ENCODE peak calls at places on chromosomes 11 and 22, in ten cellular contexts. One of them, this sample, is unnamed. For H3K4me1, the result is how much of the 10 kb centered on the place peaks cover.

GRCh38 chr22:21628386-21629261 is 1.2 kb downstream of the YDJC start:
- DNase-seq in ovary: peak
- DNase-seq in body of pancreas: peak
- DNase-seq in A549: no peak
- DNase-seq in Karpas-422: no peak
- DNase-seq in lower lobe of right lung: no peak
- DNase-seq in testis: no peak
- DNase-seq in CD8-positive, alpha-beta T cell: no peak
- DNase-seq in left ventricle myocardium inferior: no peak
- DNase-seq in cardiac muscle cell: no peak
- DNase-seq in this sample: no peak

GRCh38 chr11:113683481-113684046 is 22.5 kb downstream of the TMPRSS5 start:
- DNase-seq in left ventricle myocardium inferior: no peak
- DNase-seq in lower lobe of right lung: no peak
- DNase-seq in ovary: no peak
- DNase-seq in CD8-positive, alpha-beta T cell: no peak
- DNase-seq in A549: no peak
- DNase-seq in cardiac muscle cell: no peak
- DNase-seq in Karpas-422: no peak
- DNase-seq in body of pancreas: no peak
- DNase-seq in testis: no peak
- DNase-seq in this sample: no peak

GRCh38 chr11:110123003-110123402 is 29.8 kb downstream of the ZC3H12C start:
- DNase-seq in lower lobe of right lung: no peak
- DNase-seq in ovary: no peak
- DNase-seq in testis: no peak
- DNase-seq in left ventricle myocardium inferior: no peak
- DNase-seq in A549: no peak
- DNase-seq in cardiac muscle cell: no peak
- DNase-seq in CD8-positive, alpha-beta T cell: no peak
- DNase-seq in Karpas-422: no peak
- DNase-seq in body of pancreas: no peak
- DNase-seq in this sample: no peak

GRCh38 chr11:108786281-108786990 is 121.6 kb downstream of the DDX10 start:
- DNase-seq in Karpas-422: no peak
- DNase-seq in testis: no peak
- DNase-seq in left ventricle myocardium inferior: no peak
- DNase-seq in A549: no peak
- DNase-seq in CD8-positive, alpha-beta T cell: no peak
- DNase-seq in ovary: no peak
- DNase-seq in lower lobe of right lung: no peak
- DNase-seq in cardiac muscle cell: no peak
- DNase-seq in body of pancreas: no peak
- DNase-seq in this sample: no peak

GRCh38 chr22:20211997-20212753 is 55.9 kb downstream of the RTN4R start:
- DNase-seq in cardiac muscle cell: no peak
- DNase-seq in CD8-positive, alpha-beta T cell: no peak
- DNase-seq in left ventricle myocardium inferior: peak
- DNase-seq in A549: no peak
- DNase-seq in body of pancreas: peak
- DNase-seq in testis: no peak
- DNase-seq in ovary: peak
- DNase-seq in Karpas-422: no peak
- DNase-seq in lower lobe of right lung: peak
- DNase-seq in this sample: no peak

GRCh38 chr11:32531528-32531927 is 52.1 kb upstream of the EIF3M start:
- DNase-seq in cardiac muscle cell: no peak
- DNase-seq in ovary: no peak
- DNase-seq in A549: no peak
- DNase-seq in Karpas-422: no peak
- DNase-seq in lower lobe of right lung: no peak
- DNase-seq in left ventricle myocardium inferior: no peak
- DNase-seq in testis: no peak
- DNase-seq in body of pancreas: no peak
- DNase-seq in CD8-positive, alpha-beta T cell: no peak
- DNase-seq in this sample: no peak

GRCh38 chr11:77602385-77603105 is 12.8 kb downstream of the AQP11 start:
- DNase-seq in lower lobe of right lung: no peak
- DNase-seq in body of pancreas: no peak
- DNase-seq in A549: peak
- DNase-seq in ovary: no peak
- DNase-seq in CD8-positive, alpha-beta T cell: no peak
- DNase-seq in Karpas-422: no peak
- DNase-seq in left ventricle myocardium inferior: no peak
- DNase-seq in testis: no peak
- DNase-seq in cardiac muscle cell: peak
- DNase-seq in this sample: no peak

GRCh38 chr22:19059481-19060278 is 62.5 kb downstream of the DGCR2 start:
- DNase-seq in ovary: no peak
- DNase-seq in CD8-positive, alpha-beta T cell: no peak
- DNase-seq in left ventricle myocardium inferior: no peak
- DNase-seq in cardiac muscle cell: no peak
- DNase-seq in testis: no peak
- DNase-seq in lower lobe of right lung: peak
- DNase-seq in body of pancreas: peak
- DNase-seq in A549: no peak
- DNase-seq in Karpas-422: no peak
- DNase-seq in this sample: no peak

GRCh38 chr11:96157517-96157873 is 185.5 kb downstream of the MAML2 start:
- DNase-seq in testis: no peak
- DNase-seq in left ventricle myocardium inferior: no peak
- DNase-seq in ovary: no peak
- DNase-seq in body of pancreas: no peak
- DNase-seq in cardiac muscle cell: no peak
- DNase-seq in A549: no peak
- DNase-seq in Karpas-422: no peak
- DNase-seq in lower lobe of right lung: no peak
- DNase-seq in CD8-positive, alpha-beta T cell: no peak
- DNase-seq in this sample: no peak

GRCh38 chr11:27701262-27702105 is 1.2 kb upstream of the BDNF start:
- DNase-seq in body of pancreas: no peak
- DNase-seq in ovary: no peak
- DNase-seq in CD8-positive, alpha-beta T cell: no peak
- DNase-seq in left ventricle myocardium inferior: peak
- DNase-seq in lower lobe of right lung: no peak
- DNase-seq in cardiac muscle cell: peak
- DNase-seq in testis: peak
- DNase-seq in Karpas-422: peak
- DNase-seq in A549: peak
- DNase-seq in this sample: no peak

GRCh38 chr11:77047007-77047927 is 13.1 kb downstream of the B3GNT6 start:
- DNase-seq in Karpas-422: peak
- DNase-seq in lower lobe of right lung: no peak
- DNase-seq in body of pancreas: peak
- DNase-seq in ovary: peak
- DNase-seq in left ventricle myocardium inferior: peak
- DNase-seq in CD8-positive, alpha-beta T cell: peak
- DNase-seq in A549: peak
- DNase-seq in testis: peak
- DNase-seq in cardiac muscle cell: peak
- DNase-seq in this sample: peak

DNA sequence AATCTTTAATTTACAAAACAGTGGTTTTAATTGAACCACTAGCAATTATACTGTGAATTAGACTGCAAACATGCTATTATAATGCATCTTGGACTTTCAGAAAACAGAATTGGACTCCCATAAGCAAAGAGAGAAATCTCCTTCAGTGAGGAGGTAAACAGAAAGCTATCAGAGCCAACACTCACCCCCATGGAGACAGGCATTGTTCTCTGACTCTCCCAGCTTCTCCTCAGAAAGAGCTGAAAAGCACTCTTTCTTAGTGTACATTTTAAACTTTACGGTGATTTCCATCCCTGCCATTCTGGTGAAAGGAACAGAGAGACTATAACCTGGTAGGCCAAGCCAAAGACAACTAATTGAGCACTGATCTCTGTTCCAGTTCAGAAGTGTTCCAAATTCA is 176.9 kb downstream of the GRIA4 start:
- DNase-seq in body of pancreas: no peak
- DNase-seq in A549: no peak
- DNase-seq in left ventricle myocardium inferior: no peak
- DNase-seq in CD8-positive, alpha-beta T cell: no peak
- DNase-seq in cardiac muscle cell: no peak
- DNase-seq in Karpas-422: no peak
- DNase-seq in lower lobe of right lung: no peak
- DNase-seq in testis: no peak
- DNase-seq in ovary: no peak
- DNase-seq in this sample: no peak
- H3K4me3 ChIP-seq in body of pancreas: no peak
- H3K4me3 ChIP-seq in A549: no peak
- H3K4me3 ChIP-seq in left ventricle myocardium inferior: no peak
- H3K4me3 ChIP-seq in CD8-positive, alpha-beta T cell: no peak
- H3K4me3 ChIP-seq in cardiac muscle cell: no peak
- H3K4me3 ChIP-seq in Karpas-422: no peak
- H3K4me3 ChIP-seq in lower lobe of right lung: no peak
- H3K4me3 ChIP-seq in testis: no peak
- H3K4me3 ChIP-seq in ovary: no peak
- H3K4me3 ChIP-seq in this sample: no peak

GRCh38 chr22:39238966-39239510 is 5.7 kb downstream of the PDGFB start:
- DNase-seq in Karpas-422: no peak
- DNase-seq in CD8-positive, alpha-beta T cell: no peak
- DNase-seq in lower lobe of right lung: no peak
- DNase-seq in testis: no peak
- DNase-seq in A549: no peak
- DNase-seq in left ventricle myocardium inferior: no peak
- DNase-seq in cardiac muscle cell: no peak
- DNase-seq in body of pancreas: no peak
- DNase-seq in ovary: no peak
- DNase-seq in this sample: no peak

GRCh38 chr22:39239561-39240423 is 5.0 kb downstream of the PDGFB start:
- DNase-seq in testis: no peak
- DNase-seq in left ventricle myocardium inferior: no peak
- DNase-seq in body of pancreas: peak
- DNase-seq in cardiac muscle cell: no peak
- DNase-seq in Karpas-422: no peak
- DNase-seq in ovary: no peak
- DNase-seq in CD8-positive, alpha-beta T cell: no peak
- DNase-seq in A549: no peak
- DNase-seq in lower lobe of right lung: peak
- DNase-seq in this sample: peak

GRCh38 chr22:39238124-39238466 is 6.7 kb downstream of the PDGFB start:
- DNase-seq in ovary: no peak
- DNase-seq in body of pancreas: no peak
- DNase-seq in testis: no peak
- DNase-seq in cardiac muscle cell: no peak
- DNase-seq in lower lobe of right lung: no peak
- DNase-seq in CD8-positive, alpha-beta T cell: no peak
- DNase-seq in A549: no peak
- DNase-seq in left ventricle myocardium inferior: no peak
- DNase-seq in Karpas-422: no peak
- DNase-seq in this sample: no peak

GRCh38 chr22:39237276-39238123 is 7.3 kb downstream of the PDGFB start:
- DNase-seq in lower lobe of right lung: peak
- DNase-seq in CD8-positive, alpha-beta T cell: no peak
- DNase-seq in A549: no peak
- DNase-seq in Karpas-422: no peak
- DNase-seq in left ventricle myocardium inferior: no peak
- DNase-seq in ovary: no peak
- DNase-seq in cardiac muscle cell: no peak
- DNase-seq in body of pancreas: no peak
- DNase-seq in testis: no peak
- DNase-seq in this sample: no peak

GRCh38 chr22:39238561-39238960 is 6.2 kb downstream of the PDGFB start:
- DNase-seq in CD8-positive, alpha-beta T cell: no peak
- DNase-seq in body of pancreas: no peak
- DNase-seq in ovary: no peak
- DNase-seq in left ventricle myocardium inferior: no peak
- DNase-seq in Karpas-422: no peak
- DNase-seq in lower lobe of right lung: no peak
- DNase-seq in A549: no peak
- DNase-seq in cardiac muscle cell: no peak
- DNase-seq in testis: no peak
- DNase-seq in this sample: no peak
- H3K4me1 ChIP-seq in CD8-positive, alpha-beta T cell: half or more
- H3K4me1 ChIP-seq in body of pancreas: half or more
- H3K4me1 ChIP-seq in ovary: under half
- H3K4me1 ChIP-seq in left ventricle myocardium inferior: half or more
- H3K4me1 ChIP-seq in Karpas-422: under half
- H3K4me1 ChIP-seq in lower lobe of right lung: half or more
- H3K4me1 ChIP-seq in A549: under half
- H3K4me1 ChIP-seq in cardiac muscle cell: half or more
- H3K4me1 ChIP-seq in testis: under half
- H3K4me1 ChIP-seq in this sample: half or more

GRCh38 chr22:41812805-41813545 is 12.5 kb downstream of the CCDC134 start:
- DNase-seq in CD8-positive, alpha-beta T cell: no peak
- DNase-seq in ovary: no peak
- DNase-seq in cardiac muscle cell: no peak
- DNase-seq in A549: no peak
- DNase-seq in lower lobe of right lung: no peak
- DNase-seq in left ventricle myocardium inferior: no peak
- DNase-seq in Karpas-422: no peak
- DNase-seq in body of pancreas: no peak
- DNase-seq in testis: no peak
- DNase-seq in this sample: no peak
- H3K4me3 ChIP-seq in CD8-positive, alpha-beta T cell: no peak
- H3K4me3 ChIP-seq in ovary: no peak
- H3K4me3 ChIP-seq in cardiac muscle cell: no peak
- H3K4me3 ChIP-seq in A549: no peak
- H3K4me3 ChIP-seq in lower lobe of right lung: no peak
- H3K4me3 ChIP-seq in left ventricle myocardium inferior: no peak
- H3K4me3 ChIP-seq in Karpas-422: no peak
- H3K4me3 ChIP-seq in body of pancreas: no peak
- H3K4me3 ChIP-seq in testis: no peak
- H3K4me3 ChIP-seq in this sample: no peak

GRCh38 chr22:44939451-44939850 is 70.4 kb downstream of the PHF21B start:
- DNase-seq in A549: no peak
- DNase-seq in left ventricle myocardium inferior: no peak
- DNase-seq in cardiac muscle cell: no peak
- DNase-seq in body of pancreas: no peak
- DNase-seq in lower lobe of right lung: no peak
- DNase-seq in testis: no peak
- DNase-seq in CD8-positive, alpha-beta T cell: no peak
- DNase-seq in Karpas-422: no peak
- DNase-seq in ovary: no peak
- DNase-seq in this sample: no peak
- H3K4me1 ChIP-seq in A549: under half
- H3K4me1 ChIP-seq in left ventricle myocardium inferior: under half
- H3K4me1 ChIP-seq in cardiac muscle cell: under half
- H3K4me1 ChIP-seq in body of pancreas: under half
- H3K4me1 ChIP-seq in lower lobe of right lung: under half
- H3K4me1 ChIP-seq in testis: under half
- H3K4me1 ChIP-seq in CD8-positive, alpha-beta T cell: under half
- H3K4me1 ChIP-seq in Karpas-422: under half
- H3K4me1 ChIP-seq in ovary: under half
- H3K4me1 ChIP-seq in this sample: under half

DNA sequence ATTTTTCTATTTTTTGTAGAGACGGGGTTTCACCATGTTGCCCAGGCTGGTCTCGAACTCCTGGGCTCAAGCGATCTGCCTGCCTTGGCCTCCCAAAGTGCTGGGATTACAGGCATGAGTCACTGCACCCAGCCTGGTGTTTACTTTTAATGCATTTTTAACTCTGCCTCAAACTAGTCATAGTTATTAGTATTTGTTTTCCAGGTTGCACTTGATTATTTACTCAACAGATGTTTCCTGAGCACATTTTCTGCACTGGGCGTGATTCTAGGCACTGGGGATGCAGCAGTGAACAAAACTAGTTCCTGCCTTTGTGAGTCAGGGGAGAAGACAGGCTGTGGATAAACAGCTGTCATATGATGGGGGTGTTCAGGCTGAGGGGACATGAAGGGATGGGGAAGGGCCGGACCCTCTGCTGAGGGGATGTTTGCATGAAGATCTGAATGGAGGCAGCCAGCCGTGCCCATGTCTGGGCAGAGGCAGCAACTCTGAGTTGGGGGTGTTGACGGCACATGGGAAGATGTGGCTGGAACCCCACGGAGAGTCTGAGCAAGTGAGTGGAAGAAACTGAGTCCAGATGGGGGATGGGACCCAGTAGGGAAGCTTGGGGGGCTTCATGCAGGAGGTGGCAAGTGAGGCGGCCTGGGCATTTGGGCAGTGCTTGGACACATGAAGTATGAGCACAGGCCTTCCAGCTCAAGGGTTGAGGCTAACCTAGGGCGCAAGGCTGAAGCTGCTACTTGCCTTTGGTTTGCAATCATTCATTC is 34.4 kb downstream of the MPPED1 start:
- DNase-seq in ovary: no peak
- DNase-seq in body of pancreas: no peak
- DNase-seq in left ventricle myocardium inferior: no peak
- DNase-seq in lower lobe of right lung: no peak
- DNase-seq in cardiac muscle cell: no peak
- DNase-seq in A549: peak
- DNase-seq in CD8-positive, alpha-beta T cell: no peak
- DNase-seq in testis: no peak
- DNase-seq in Karpas-422: no peak
- DNase-seq in this sample: no peak
- H3K4me3 ChIP-seq in ovary: no peak
- H3K4me3 ChIP-seq in body of pancreas: no peak
- H3K4me3 ChIP-seq in left ventricle myocardium inferior: no peak
- H3K4me3 ChIP-seq in lower lobe of right lung: no peak
- H3K4me3 ChIP-seq in cardiac muscle cell: no peak
- H3K4me3 ChIP-seq in A549: no peak
- H3K4me3 ChIP-seq in CD8-positive, alpha-beta T cell: no peak
- H3K4me3 ChIP-seq in testis: no peak
- H3K4me3 ChIP-seq in Karpas-422: no peak
- H3K4me3 ChIP-seq in this sample: no peak

This sample was measured in CD4-positive, alpha-beta memory T cell.